ENCODE peak calls at places on chromosomes 4 and X, in six cellular contexts. S is spleen, J is uterus, D is heart left ventricle, C is adrenal gland, E is HepG2. P is an unnamed sample.

GRCh38 chrX:47815901-47816845 is 20.5 kb upstream of the ZNF81 start:
- DNase-seq in E (no peak), C (no peak), D (no peak), J (no peak), S (no peak), P (no peak)

GRCh38 chr4:177401658-177402273 is 40.5 kb downstream of the AGA start:
- DNase-seq in C (no peak), D (no peak), S (no peak), E (no peak), J (no peak), P (no peak)

GRCh38 chr4:113784497-113785254 is 23.1 kb upstream of the CAMK2D start:
- DNase-seq in S (no peak), J (no peak), C (no peak), E (peak), D (no peak), P (no peak)

GRCh38 chrX:123976671-123977316 is 15.3 kb downstream of the STAG2 start:
- DNase-seq in E (peak), S (no peak), D (no peak), J (no peak), C (no peak), P (no peak)

GRCh38 chr4:118086334-118086733 is 52.0 kb downstream of the NDST3 start:
- DNase-seq in J (no peak), E (no peak), C (no peak), D (no peak), S (no peak), P (no peak)

GRCh38 chrX:37640142-37640541 is 45.4 kb upstream of the XK start:
- DNase-seq in D (no peak), E (no peak), J (no peak), C (no peak), S (no peak), P (no peak)

GRCh38 chr4:44118971-44119680 is 329.5 kb downstream of the KCTD8 start:
- DNase-seq in C (no peak), J (no peak), S (no peak), E (no peak), D (no peak), P (no peak)

GRCh38 chrX:154607370-154607769 is 11.7 kb downstream of the CTAG1B start:
- DNase-seq in C (no peak), S (no peak), E (peak), J (no peak), D (no peak), P (no peak)

GRCh38 chr4:176818531-176818930 is 25.8 kb upstream of the VEGFC start:
- DNase-seq in J (no peak), C (no peak), D (no peak), E (no peak), S (no peak), P (no peak)

GRCh38 chr4:122285285-122285684 is 93.5 kb upstream of the ADAD1 start:
- DNase-seq in E (no peak), J (no peak), C (no peak), S (no peak), D (no peak), P (no peak)

GRCh38 chr4:102715057-102715456 is 45.7 kb downstream of the MANBA start:
- DNase-seq in D (no peak), J (no peak), S (no peak), C (no peak), E (no peak), P (no peak)

GRCh38 chr4:39636786-39637185 is 1.9 kb downstream of the SMIM14 start:
- DNase-seq in E (no peak), C (no peak), S (no peak), J (no peak), D (no peak), P (no peak)

GRCh38 chr4:176271749-176272148 is 2.7 kb upstream of the ASB5 start:
- DNase-seq in S (no peak), E (no peak), D (no peak), C (no peak), J (no peak), P (no peak)

GRCh38 chr4:1470393-1470670 is 64.1 kb upstream of the NKX1-1 start:
- DNase-seq in S (no peak), D (no peak), C (no peak), E (no peak), J (no peak), P (no peak)

GRCh38 chr4:20305976-20306375 is 54.3 kb downstream of the SLIT2 start:
- DNase-seq in C (no peak), D (no peak), E (no peak), J (no peak), S (no peak), P (no peak)

GRCh38 chrX:41733939-41734338 is 10.0 kb downstream of the GPR82 start:
- DNase-seq in D (no peak), S (no peak), J (no peak), C (no peak), E (no peak), P (no peak)

GRCh38 chr4:128162434-128162833 is 101.3 kb downstream of the LARP1B start:
- DNase-seq in J (no peak), S (no peak), C (no peak), D (no peak), E (no peak), P (no peak)

GRCh38 chr4:153616005-153616555 is 68.0 kb upstream of the TLR2 start:
- DNase-seq in C (no peak), D (no peak), J (no peak), S (peak), E (no peak), P (no peak)

GRCh38 chrX:112846114-112846513 is 5.5 kb upstream of the AMOT start:
- DNase-seq in E (no peak), S (no peak), D (no peak), J (no peak), C (no peak), P (no peak)

GRCh38 chr4:56958111-56958517 is 19.3 kb downstream of the NOA1 start:
- DNase-seq in J (peak), C (peak), E (no peak), D (peak), S (no peak), P (peak)

GRCh38 chr4:56959064-56959463 is 18.3 kb downstream of the NOA1 start:
- DNase-seq in J (no peak), E (no peak), C (no peak), S (no peak), D (no peak), P (no peak)

GRCh38 chr4:56961107-56961500 is 16.3 kb downstream of the NOA1 start:
- DNase-seq in D (no peak), J (no peak), C (no peak), S (no peak), E (no peak), P (no peak)
- H3K27ac ChIP-seq in D (no peak), J (no peak), C (no peak), S (no peak), E (no peak), P (no peak)

DNA sequence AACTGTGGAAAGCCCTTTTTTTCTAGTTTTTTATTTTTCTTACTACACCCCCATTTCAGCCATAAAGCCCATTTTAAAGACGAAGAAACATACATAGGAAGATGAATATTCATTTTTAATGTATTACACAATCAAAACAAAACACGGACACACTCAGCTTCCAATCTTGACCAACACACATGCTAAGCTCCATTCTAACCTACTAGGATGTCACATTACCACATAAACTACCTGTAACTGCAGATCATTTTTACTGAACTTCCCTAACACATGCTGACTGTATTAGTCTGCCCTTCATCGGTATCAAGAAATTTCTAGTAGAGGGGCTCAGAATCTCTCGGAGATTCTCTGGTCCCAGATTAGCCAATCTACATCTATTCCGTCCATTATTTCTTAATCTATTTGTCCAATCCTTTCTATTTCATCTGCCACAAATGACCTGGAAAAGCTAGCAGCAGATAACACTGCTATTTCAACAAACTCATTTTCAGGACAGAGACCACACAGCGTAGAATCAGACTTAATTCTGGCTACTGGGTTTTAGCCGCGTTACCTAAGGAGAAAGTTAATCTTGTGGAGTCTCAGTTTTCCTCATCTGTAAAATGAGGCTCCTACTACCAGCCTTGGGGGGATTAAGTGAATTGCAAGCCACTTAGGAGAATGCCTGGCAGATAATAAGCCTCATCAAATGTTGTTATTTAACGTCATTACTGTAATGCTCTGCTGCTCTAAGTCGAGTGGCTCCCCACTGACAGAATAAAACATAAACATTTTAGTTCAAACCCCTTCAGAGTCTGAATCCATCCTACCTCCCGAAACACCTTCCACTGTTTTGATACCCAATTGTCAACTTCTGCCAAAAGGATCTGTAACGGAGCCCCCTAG is 1.6 kb downstream of the CCNI start:
- DNase-seq in S (no peak), C (no peak), D (no peak), E (no peak), J (no peak), P (no peak)
- TF ChIP-seq POLR2A in S (no peak), C (no peak), D (no peak), E (no peak), J (no peak), P (no peak)

GRCh38 chr4:173168396-173169177 is at the start of gene GALNT7:
- DNase-seq in S (peak), C (peak), J (peak), E (no peak), D (peak), P (peak)

GRCh38 chr4:173169428-173170209 is 1.0 kb downstream of the GALNT7 start:
- DNase-seq in E (no peak), C (peak), J (peak), S (peak), D (peak), P (no peak)

GRCh38 chr4:173170210-173170778 is 1.7 kb downstream of the GALNT7 start:
- DNase-seq in S (no peak), C (no peak), D (no peak), J (no peak), E (no peak), P (no peak)

GRCh38 chr4:173169178-173169427 is 492 bp downstream of the GALNT7 start:
- DNase-seq in E (no peak), J (no peak), C (no peak), D (no peak), S (no peak), P (no peak)

DNA sequence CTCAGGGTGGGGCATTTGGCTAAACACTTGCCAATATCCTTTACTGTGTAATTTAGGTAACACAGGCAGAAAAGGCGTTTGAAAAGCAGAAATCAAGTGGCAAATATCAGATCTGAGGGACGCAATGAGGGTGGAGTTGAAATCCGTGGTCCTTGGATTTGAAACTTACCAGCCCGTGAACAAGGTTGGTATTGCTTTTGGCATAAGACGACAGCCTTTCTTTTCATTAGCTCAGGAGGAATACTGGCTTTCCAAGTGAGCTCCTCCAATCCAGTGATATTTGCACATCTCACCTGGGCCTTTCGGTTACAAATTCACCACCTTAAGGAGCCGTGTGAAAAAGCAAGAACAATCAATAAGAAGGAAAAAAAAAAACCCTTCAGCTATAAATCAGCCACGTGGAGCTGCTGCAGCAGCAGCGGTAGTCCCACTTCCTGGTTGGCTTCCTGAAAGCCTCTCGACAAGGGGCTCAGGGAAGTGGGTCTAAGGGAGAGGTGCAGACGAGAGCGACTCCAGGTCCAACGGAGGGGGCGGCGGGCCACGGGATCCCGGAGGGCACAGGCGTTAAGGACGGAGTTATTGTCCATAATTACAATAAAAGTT is 717 bp upstream of the GALNT7 start:
- DNase-seq in E (no peak), S (peak), D (no peak), J (no peak), C (no peak), P (no peak)
- H3K27ac ChIP-seq in E (no peak), S (peak), D (peak), J (peak), C (peak), P (peak)

GRCh38 chr4:151100517-151100916 is 1.1 kb downstream of the RPS3A start:
- DNase-seq in D (no peak), S (no peak), C (no peak), J (no peak), E (no peak), P (no peak)

GRCh38 chr4:151099976-151100417 is 569 bp downstream of the RPS3A start:
- DNase-seq in D (no peak), C (no peak), J (no peak), S (no peak), E (no peak), P (no peak)

GRCh38 chr4:151097759-151098158 is 1.7 kb upstream of the RPS3A start:
- DNase-seq in D (no peak), S (no peak), E (no peak), C (no peak), J (no peak), P (no peak)

GRCh38 chr4:151099226-151099975 is at the start of gene RPS3A:
- DNase-seq in E (peak), D (peak), C (peak), J (peak), S (peak), P (peak)

GRCh38 chr4:151098191-151098590 is 1.2 kb upstream of the RPS3A start:
- DNase-seq in S (peak), J (peak), C (peak), E (no peak), D (peak), P (no peak)
- TF ChIP-seq POLR2A in S (no peak), J (no peak), C (no peak), E (no peak), D (no peak), P (no peak)

DNA sequence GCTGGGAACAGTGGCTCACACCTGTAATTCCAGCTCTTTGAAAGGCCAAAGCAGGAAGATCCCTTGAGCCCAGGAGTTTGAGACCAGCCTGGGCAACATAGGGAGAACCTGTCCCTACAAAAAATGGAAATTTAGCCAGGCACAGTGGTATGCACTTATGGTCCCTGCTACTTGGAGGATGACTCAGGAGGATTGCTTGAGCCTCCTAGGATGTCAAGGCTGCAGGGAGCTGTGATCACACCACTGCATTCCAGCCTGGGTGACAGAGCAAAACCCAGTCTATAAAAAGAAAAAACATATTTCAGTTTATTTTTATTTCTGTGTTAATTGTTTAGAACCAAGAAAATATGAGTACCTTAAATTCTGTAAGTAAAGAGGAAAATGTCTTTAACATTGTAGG is 123.7 kb downstream of the CBR4 start:
- DNase-seq in S (no peak), C (peak), D (no peak), J (no peak), E (no peak), P (no peak)
- H3K27ac ChIP-seq in S (no peak), C (no peak), D (no peak), J (peak), E (no peak), P (peak)

DNA sequence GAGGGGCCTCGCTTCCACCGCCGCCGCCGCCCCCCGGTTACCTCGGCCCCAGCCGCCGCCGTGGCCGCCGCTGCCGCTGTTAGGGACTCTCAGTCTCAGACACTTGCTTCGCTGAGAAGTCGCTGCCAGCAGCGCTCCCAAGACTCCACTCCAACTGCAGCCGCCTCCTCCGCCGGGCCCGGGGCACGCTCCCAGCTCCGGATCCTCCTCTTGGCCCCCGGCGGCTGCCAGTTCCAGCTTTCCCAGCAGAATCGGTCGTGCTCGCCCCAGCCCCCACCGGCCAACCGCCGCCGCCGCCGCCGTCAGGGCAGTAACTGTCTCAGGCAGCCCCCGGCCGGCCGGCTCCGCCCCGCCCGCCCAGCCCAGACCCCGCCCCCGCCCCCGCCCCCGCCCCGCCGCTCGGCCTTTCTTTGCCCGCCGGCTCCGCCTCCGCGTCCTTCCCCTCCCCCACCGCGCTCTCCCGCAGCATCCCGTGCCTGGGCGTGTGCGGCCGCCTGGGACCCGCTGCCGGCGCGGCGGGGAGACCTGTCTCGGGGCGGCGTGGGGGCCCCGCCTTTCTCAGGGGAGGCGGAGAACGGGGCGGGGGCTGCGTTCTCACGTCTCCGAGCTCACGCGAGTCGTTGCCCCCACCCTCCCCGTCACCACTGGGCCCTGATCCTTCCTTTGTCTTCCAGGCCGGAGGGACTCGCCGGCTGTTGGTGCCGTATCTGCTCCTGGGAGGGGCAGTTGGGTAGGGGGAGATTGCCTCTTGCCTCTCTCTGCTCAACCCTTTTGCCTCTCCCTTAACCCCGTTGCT is at the start of gene ANKRD50:
- DNase-seq in E (peak), D (peak), C (peak), J (peak), S (peak), P (peak)
- TF ChIP-seq POLR2A in E (peak), D (no peak), C (peak), J (peak), S (no peak), P (no peak)

GRCh38 chrX:16882188-16882587 is 12.0 kb upstream of the RBBP7 start:
- DNase-seq in C (peak), E (no peak), J (peak), S (peak), D (peak), P (no peak)
- H3K27ac ChIP-seq in C (peak), E (no peak), J (peak), S (peak), D (no peak), P (peak)

GRCh38 chrX:70434352-70434866 is 10.2 kb upstream of the DLG3 start:
- DNase-seq in S (peak), D (peak), J (peak), E (peak), C (peak), P (peak)
- TF ChIP-seq POLR2A in S (no peak), D (peak), J (peak), E (peak), C (no peak), P (no peak)

DNA sequence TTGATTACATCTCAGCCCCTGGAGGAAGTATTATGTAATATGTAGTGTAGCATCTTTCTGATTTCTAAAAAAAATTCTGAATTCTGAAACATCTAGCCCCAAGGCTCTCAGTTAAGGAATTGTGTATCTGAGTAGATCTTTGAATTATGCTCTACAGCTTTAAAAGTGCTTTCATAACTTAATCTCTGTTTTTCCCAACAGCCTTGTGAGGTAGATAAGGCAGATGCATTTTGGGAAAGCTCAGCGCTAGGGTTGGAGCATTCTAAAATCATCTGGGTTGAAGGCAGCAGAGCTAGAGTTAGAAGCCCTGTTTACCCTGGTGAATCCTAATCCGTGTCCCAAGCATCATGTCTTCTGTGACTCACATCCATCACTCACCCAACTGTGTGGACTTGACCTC is 49.8 kb downstream of the FNIP2 start:
- DNase-seq in D (no peak), J (no peak), S (no peak), E (no peak), C (no peak), P (no peak)
- H3K27ac ChIP-seq in D (no peak), J (no peak), S (peak), E (peak), C (peak), P (no peak)

GRCh38 chr4:144799486-144799885 is 153.5 kb downstream of the HHIP start:
- DNase-seq in C (no peak), D (no peak), E (no peak), J (no peak), S (no peak), P (no peak)
- TF ChIP-seq POLR2A in C (no peak), D (no peak), E (no peak), J (no peak), S (no peak), P (no peak)